ENCODE peak calls at places on chromosomes 16 and 17, in four cellular contexts. One of them, this sample, is unnamed.

GRCh38 chr17:53061446-53061845 is 761.3 kb upstream of the KIF2B start:
- DNase-seq in cardiac muscle cell: no peak
- DNase-seq in PC-3: peak
- DNase-seq in nephron progenitor cell: no peak
- DNase-seq in this sample: no peak

GRCh38 chr17:36545093-36545464 is 360 bp downstream of the GGNBP2 start:
- DNase-seq in cardiac muscle cell: no peak
- DNase-seq in PC-3: no peak
- DNase-seq in nephron progenitor cell: no peak
- DNase-seq in this sample: no peak

GRCh38 chr17:41785091-41785875 is 1.2 kb downstream of the JUP start:
- DNase-seq in cardiac muscle cell: peak
- DNase-seq in PC-3: peak
- DNase-seq in nephron progenitor cell: peak
- DNase-seq in this sample: no peak

GRCh38 chr17:1109606-1110523 is 69.9 kb downstream of the ABR start:
- DNase-seq in cardiac muscle cell: no peak
- DNase-seq in PC-3: peak
- DNase-seq in nephron progenitor cell: no peak
- DNase-seq in this sample: no peak

GRCh38 chr16:12082207-12082606 is 105.7 kb downstream of the SNX29 start:
- DNase-seq in cardiac muscle cell: no peak
- DNase-seq in PC-3: no peak
- DNase-seq in nephron progenitor cell: no peak
- DNase-seq in this sample: no peak

GRCh38 chr16:75023019-75023418 is 24.2 kb downstream of the ZNRF1 start:
- DNase-seq in cardiac muscle cell: no peak
- DNase-seq in PC-3: no peak
- DNase-seq in nephron progenitor cell: no peak
- DNase-seq in this sample: no peak

GRCh38 chr16:5015351-5015750 is 18.4 kb downstream of the NAGPA start:
- DNase-seq in cardiac muscle cell: no peak
- DNase-seq in PC-3: no peak
- DNase-seq in nephron progenitor cell: no peak
- DNase-seq in this sample: no peak

GRCh38 chr16:91484-91883 is 13.5 kb downstream of the MPG start:
- DNase-seq in cardiac muscle cell: peak
- DNase-seq in PC-3: no peak
- DNase-seq in nephron progenitor cell: no peak
- DNase-seq in this sample: no peak

GRCh38 chr17:82249896-82250581 is 21.2 kb downstream of the SLC16A3 start:
- DNase-seq in cardiac muscle cell: no peak
- DNase-seq in PC-3: no peak
- DNase-seq in nephron progenitor cell: no peak
- DNase-seq in this sample: no peak

GRCh38 chr16:86496929-86497381 is 13.4 kb upstream of the FOXF1 start:
- DNase-seq in cardiac muscle cell: no peak
- DNase-seq in PC-3: no peak
- DNase-seq in nephron progenitor cell: no peak
- DNase-seq in this sample: no peak

GRCh38 chr16:58511933-58512815 is 3.1 kb upstream of the SETD6 start:
- DNase-seq in cardiac muscle cell: peak
- DNase-seq in PC-3: peak
- DNase-seq in nephron progenitor cell: peak
- DNase-seq in this sample: no peak

GRCh38 chr16:67770371-67770991 is 35.9 kb downstream of the RANBP10 start:
- DNase-seq in cardiac muscle cell: peak
- DNase-seq in PC-3: no peak
- DNase-seq in nephron progenitor cell: no peak
- DNase-seq in this sample: no peak

GRCh38 chr16:56815721-56816120 is 49.3 kb upstream of the SLC12A3 start:
- DNase-seq in cardiac muscle cell: no peak
- DNase-seq in PC-3: no peak
- DNase-seq in nephron progenitor cell: no peak
- DNase-seq in this sample: no peak

GRCh38 chr16:89117239-89117974 is 23.8 kb downstream of the ACSF3 start:
- DNase-seq in cardiac muscle cell: no peak
- DNase-seq in PC-3: no peak
- DNase-seq in nephron progenitor cell: no peak
- DNase-seq in this sample: no peak

GRCh38 chr17:15456972-15457722 is 10.3 kb downstream of the CDRT4 start:
- DNase-seq in cardiac muscle cell: peak
- DNase-seq in PC-3: peak
- DNase-seq in nephron progenitor cell: no peak
- DNase-seq in this sample: no peak

GRCh38 chr17:14341866-14342265 is 41.0 kb downstream of the HS3ST3B1 start:
- DNase-seq in cardiac muscle cell: peak
- DNase-seq in PC-3: no peak
- DNase-seq in nephron progenitor cell: no peak
- DNase-seq in this sample: no peak

GRCh38 chr16:50427107-50427506 is 58.3 kb upstream of the BRD7 start:
- DNase-seq in cardiac muscle cell: no peak
- DNase-seq in PC-3: no peak
- DNase-seq in nephron progenitor cell: no peak
- DNase-seq in this sample: no peak

GRCh38 chr17:68383443-68384321 is 73.6 kb downstream of the WIPI1 start:
- DNase-seq in cardiac muscle cell: peak
- DNase-seq in PC-3: peak
- DNase-seq in nephron progenitor cell: no peak
- DNase-seq in this sample: no peak